ENCODE peak calls at places on chromosomes 5 and 9, in eight cellular contexts. Y is HepG2, A is T-cell, C is lower lobe of right lung, X is A549, W is omental fat pad, D is right lobe of liver, I is right cardiac atrium. N is an unnamed sample.

GRCh38 chr5:90877049-90877448 is 318.5 kb downstream of the ADGRV1 start:
- ATAC-seq in Y (no peak), A (no peak), C (no peak), X (no peak), W (no peak), D (no peak), I (no peak), N (no peak)

GRCh38 chr5:120614512-120614911 is 150.4 kb downstream of the PRR16 start:
- ATAC-seq in Y (no peak), A (no peak), C (no peak), X (no peak), W (no peak), D (no peak), I (peak), N (no peak)

GRCh38 chr9:134606951-134607733 is 34.5 kb upstream of the COL5A1 start:
- ATAC-seq in Y (no peak), A (no peak), C (no peak), X (no peak), W (no peak), D (no peak), I (peak), N (no peak)

GRCh38 chr9:31500422-31500821 is 884.0 kb upstream of the ACO1 start:
- ATAC-seq in Y (no peak), A (no peak), C (no peak), X (no peak), W (no peak), D (no peak), I (no peak), N (no peak)

GRCh38 chr9:20289416-20289815 is 332.9 kb downstream of the MLLT3 start:
- ATAC-seq in Y (no peak), A (no peak), C (no peak), X (no peak), W (no peak), D (no peak), I (no peak), N (no peak)

GRCh38 chr9:94806307-94806893 is 79.9 kb downstream of the AOPEP start:
- ATAC-seq in Y (no peak), A (no peak), C (no peak), X (peak), W (no peak), D (peak), I (no peak), N (no peak)

GRCh38 chr5:79685621-79686020 is 4.0 kb upstream of the CMYA5 start:
- ATAC-seq in Y (no peak), A (no peak), C (no peak), X (no peak), W (no peak), D (no peak), I (no peak), N (no peak)

GRCh38 chr9:137691648-137692357 is 73.0 kb downstream of the EHMT1 start:
- ATAC-seq in Y (no peak), A (no peak), C (peak), X (no peak), W (no peak), D (no peak), I (peak), N (no peak)

GRCh38 chr9:129481824-129482511 is 138.9 kb downstream of the C9orf50 start:
- ATAC-seq in Y (no peak), A (no peak), C (peak), X (no peak), W (no peak), D (no peak), I (peak), N (no peak)

N was measured in gastroesophageal sphincter.